ENCODE peak calls at places on chromosomes 7 and 10, in nine cellular contexts. One of them, this sample, is unnamed.
A peak's percentile ranks its signal among the peaks of the same experiment; 100 is the strongest.

GRCh38 chr7:32511791-32512190 is 16.5 kb downstream of the AVL9 start:
- DNase-seq in PC-9: no peak
- DNase-seq in nucleus accumbens: no peak
- DNase-seq in GDM1: no peak
- DNase-seq in uterus: no peak
- DNase-seq in stimulated activated CD4-positive, alpha-beta T cell treated with anti-CD3 and anti-CD28 coated beads, TNF-alpha, amount 100 ng/mL, for 1 hour: no peak
- DNase-seq in SW480: no peak
- DNase-seq in GM10248: no peak
- DNase-seq in AG08395: no peak
- DNase-seq in this sample: peak; percentile 30

GRCh38 chr10:51097546-51097945 is 23.3 kb downstream of the PRKG1 start:
- DNase-seq in PC-9: no peak
- DNase-seq in nucleus accumbens: no peak
- DNase-seq in GDM1: no peak
- DNase-seq in uterus: no peak
- DNase-seq in stimulated activated CD4-positive, alpha-beta T cell treated with anti-CD3 and anti-CD28 coated beads, TNF-alpha, amount 100 ng/mL, for 1 hour: no peak
- DNase-seq in SW480: no peak
- DNase-seq in GM10248: no peak
- DNase-seq in AG08395: no peak
- DNase-seq in this sample: peak; percentile 71

GRCh38 chr7:111089822-111090426 is 1.0 kb upstream of the LRRN3 start:
- DNase-seq in PC-9: no peak
- DNase-seq in nucleus accumbens: no peak
- DNase-seq in GDM1: no peak
- DNase-seq in uterus: no peak
- DNase-seq in stimulated activated CD4-positive, alpha-beta T cell treated with anti-CD3 and anti-CD28 coated beads, TNF-alpha, amount 100 ng/mL, for 1 hour: no peak
- DNase-seq in SW480: peak; percentile 63
- DNase-seq in GM10248: peak; percentile 20
- DNase-seq in AG08395: peak; percentile 37
- DNase-seq in this sample: peak; percentile 74

GRCh38 chr7:14048889-14049288 is 59.4 kb upstream of the ETV1 start:
- DNase-seq in PC-9: no peak
- DNase-seq in nucleus accumbens: no peak
- DNase-seq in GDM1: no peak
- DNase-seq in uterus: no peak
- DNase-seq in stimulated activated CD4-positive, alpha-beta T cell treated with anti-CD3 and anti-CD28 coated beads, TNF-alpha, amount 100 ng/mL, for 1 hour: no peak
- DNase-seq in SW480: no peak
- DNase-seq in GM10248: no peak
- DNase-seq in AG08395: no peak
- DNase-seq in this sample: no peak

GRCh38 chr7:54187886-54188518 is 354.2 kb upstream of the VSTM2A start:
- DNase-seq in PC-9: no peak
- DNase-seq in nucleus accumbens: no peak
- DNase-seq in GDM1: no peak
- DNase-seq in uterus: no peak
- DNase-seq in stimulated activated CD4-positive, alpha-beta T cell treated with anti-CD3 and anti-CD28 coated beads, TNF-alpha, amount 100 ng/mL, for 1 hour: no peak
- DNase-seq in SW480: no peak
- DNase-seq in GM10248: no peak
- DNase-seq in AG08395: no peak
- DNase-seq in this sample: no peak

GRCh38 chr7:77454802-77455201 is 38.7 kb upstream of the GSAP start:
- DNase-seq in PC-9: no peak
- DNase-seq in nucleus accumbens: no peak
- DNase-seq in GDM1: no peak
- DNase-seq in uterus: no peak
- DNase-seq in stimulated activated CD4-positive, alpha-beta T cell treated with anti-CD3 and anti-CD28 coated beads, TNF-alpha, amount 100 ng/mL, for 1 hour: no peak
- DNase-seq in SW480: peak; percentile 34
- DNase-seq in GM10248: no peak
- DNase-seq in AG08395: no peak
- DNase-seq in this sample: no peak

GRCh38 chr7:3154881-3155494 is 111.3 kb upstream of the CARD11 start:
- DNase-seq in PC-9: peak; percentile 31
- DNase-seq in nucleus accumbens: no peak
- DNase-seq in GDM1: peak; percentile 25
- DNase-seq in uterus: no peak
- DNase-seq in stimulated activated CD4-positive, alpha-beta T cell treated with anti-CD3 and anti-CD28 coated beads, TNF-alpha, amount 100 ng/mL, for 1 hour: peak; percentile 11
- DNase-seq in SW480: peak; percentile 51
- DNase-seq in GM10248: peak; percentile 68
- DNase-seq in AG08395: peak; percentile 34
- DNase-seq in this sample: peak; percentile 80

GRCh38 chr7:44891791-44892190 is 6.5 kb upstream of the PURB start:
- DNase-seq in PC-9: no peak
- DNase-seq in nucleus accumbens: no peak
- DNase-seq in GDM1: no peak
- DNase-seq in uterus: no peak
- DNase-seq in stimulated activated CD4-positive, alpha-beta T cell treated with anti-CD3 and anti-CD28 coated beads, TNF-alpha, amount 100 ng/mL, for 1 hour: no peak
- DNase-seq in SW480: no peak
- DNase-seq in GM10248: no peak
- DNase-seq in AG08395: no peak
- DNase-seq in this sample: no peak

GRCh38 chr10:125608474-125608873 is 74.5 kb downstream of the TEX36 start:
- DNase-seq in PC-9: no peak
- DNase-seq in nucleus accumbens: no peak
- DNase-seq in GDM1: no peak
- DNase-seq in uterus: no peak
- DNase-seq in stimulated activated CD4-positive, alpha-beta T cell treated with anti-CD3 and anti-CD28 coated beads, TNF-alpha, amount 100 ng/mL, for 1 hour: no peak
- DNase-seq in SW480: no peak
- DNase-seq in GM10248: no peak
- DNase-seq in AG08395: no peak
- DNase-seq in this sample: no peak

GRCh38 chr10:20659225-20659624 is 237.9 kb downstream of the NEBL start:
- DNase-seq in PC-9: no peak
- DNase-seq in nucleus accumbens: no peak
- DNase-seq in GDM1: no peak
- DNase-seq in uterus: no peak
- DNase-seq in stimulated activated CD4-positive, alpha-beta T cell treated with anti-CD3 and anti-CD28 coated beads, TNF-alpha, amount 100 ng/mL, for 1 hour: no peak
- DNase-seq in SW480: no peak
- DNase-seq in GM10248: no peak
- DNase-seq in AG08395: no peak
- DNase-seq in this sample: no peak

GRCh38 chr10:23897267-23897666 is 311.7 kb upstream of the KIAA1217 start:
- DNase-seq in PC-9: no peak
- DNase-seq in nucleus accumbens: no peak
- DNase-seq in GDM1: no peak
- DNase-seq in uterus: no peak
- DNase-seq in stimulated activated CD4-positive, alpha-beta T cell treated with anti-CD3 and anti-CD28 coated beads, TNF-alpha, amount 100 ng/mL, for 1 hour: no peak
- DNase-seq in SW480: no peak
- DNase-seq in GM10248: no peak
- DNase-seq in AG08395: no peak
- DNase-seq in this sample: no peak

GRCh38 chr7:29194594-29195417 is at the start of gene CHN2:
- DNase-seq in PC-9: no peak
- DNase-seq in nucleus accumbens: no peak
- DNase-seq in GDM1: no peak
- DNase-seq in uterus: peak; percentile 39
- DNase-seq in stimulated activated CD4-positive, alpha-beta T cell treated with anti-CD3 and anti-CD28 coated beads, TNF-alpha, amount 100 ng/mL, for 1 hour: peak; percentile 10
- DNase-seq in SW480: peak; percentile 77
- DNase-seq in GM10248: peak; percentile 21
- DNase-seq in AG08395: peak; percentile 4
- DNase-seq in this sample: peak; percentile 69

GRCh38 chr7:1601956-1602355 is 32.1 kb upstream of the PSMG3 start:
- DNase-seq in PC-9: no peak
- DNase-seq in nucleus accumbens: no peak
- DNase-seq in GDM1: no peak
- DNase-seq in uterus: no peak
- DNase-seq in stimulated activated CD4-positive, alpha-beta T cell treated with anti-CD3 and anti-CD28 coated beads, TNF-alpha, amount 100 ng/mL, for 1 hour: no peak
- DNase-seq in SW480: no peak
- DNase-seq in GM10248: no peak
- DNase-seq in AG08395: no peak
- DNase-seq in this sample: no peak

GRCh38 chr7:149824748-149825566 is 13.2 kb upstream of the ZNF862 start:
- DNase-seq in PC-9: no peak
- DNase-seq in nucleus accumbens: no peak
- DNase-seq in GDM1: no peak
- DNase-seq in uterus: no peak
- DNase-seq in stimulated activated CD4-positive, alpha-beta T cell treated with anti-CD3 and anti-CD28 coated beads, TNF-alpha, amount 100 ng/mL, for 1 hour: no peak
- DNase-seq in SW480: no peak
- DNase-seq in GM10248: no peak
- DNase-seq in AG08395: no peak
- DNase-seq in this sample: no peak

GRCh38 chr7:120089968-120090367 is 183.0 kb upstream of the KCND2 start:
- DNase-seq in PC-9: no peak
- DNase-seq in nucleus accumbens: no peak
- DNase-seq in GDM1: no peak
- DNase-seq in uterus: no peak
- DNase-seq in stimulated activated CD4-positive, alpha-beta T cell treated with anti-CD3 and anti-CD28 coated beads, TNF-alpha, amount 100 ng/mL, for 1 hour: no peak
- DNase-seq in SW480: peak; percentile 14
- DNase-seq in GM10248: no peak
- DNase-seq in AG08395: no peak
- DNase-seq in this sample: peak; percentile 43

GRCh38 chr10:27242951-27243551 is 2.5 kb upstream of the ACBD5 start:
- DNase-seq in PC-9: peak; percentile 24
- DNase-seq in nucleus accumbens: no peak
- DNase-seq in GDM1: peak; percentile 73
- DNase-seq in uterus: peak; percentile 48
- DNase-seq in stimulated activated CD4-positive, alpha-beta T cell treated with anti-CD3 and anti-CD28 coated beads, TNF-alpha, amount 100 ng/mL, for 1 hour: peak; percentile 56
- DNase-seq in SW480: peak; percentile 91
- DNase-seq in GM10248: peak; percentile 65
- DNase-seq in AG08395: peak; percentile 43
- DNase-seq in this sample: peak; percentile 21

GRCh38 chr10:944034-944831 is 12.7 kb upstream of the LARP4B start:
- DNase-seq in PC-9: peak; percentile 42
- DNase-seq in nucleus accumbens: no peak
- DNase-seq in GDM1: peak; percentile 42
- DNase-seq in uterus: peak; percentile 46
- DNase-seq in stimulated activated CD4-positive, alpha-beta T cell treated with anti-CD3 and anti-CD28 coated beads, TNF-alpha, amount 100 ng/mL, for 1 hour: no peak
- DNase-seq in SW480: no peak
- DNase-seq in GM10248: peak; percentile 39
- DNase-seq in AG08395: peak; percentile 88
- DNase-seq in this sample: peak; percentile 12

GRCh38 chr10:56318816-56319215 is 42.2 kb downstream of the ZWINT start:
- DNase-seq in PC-9: no peak
- DNase-seq in nucleus accumbens: no peak
- DNase-seq in GDM1: no peak
- DNase-seq in uterus: no peak
- DNase-seq in stimulated activated CD4-positive, alpha-beta T cell treated with anti-CD3 and anti-CD28 coated beads, TNF-alpha, amount 100 ng/mL, for 1 hour: no peak
- DNase-seq in SW480: no peak
- DNase-seq in GM10248: no peak
- DNase-seq in AG08395: no peak
- DNase-seq in this sample: no peak

GRCh38 chr10:124670849-124671248 is 73.3 kb downstream of the FAM53B start:
- DNase-seq in PC-9: no peak
- DNase-seq in nucleus accumbens: no peak
- DNase-seq in GDM1: no peak
- DNase-seq in uterus: no peak
- DNase-seq in stimulated activated CD4-positive, alpha-beta T cell treated with anti-CD3 and anti-CD28 coated beads, TNF-alpha, amount 100 ng/mL, for 1 hour: no peak
- DNase-seq in SW480: no peak
- DNase-seq in GM10248: no peak
- DNase-seq in AG08395: no peak
- DNase-seq in this sample: peak; percentile 46

GRCh38 chr10:104447899-104448298 is 94.3 kb downstream of the CFAP58 start:
- DNase-seq in PC-9: no peak
- DNase-seq in nucleus accumbens: no peak
- DNase-seq in GDM1: no peak
- DNase-seq in uterus: no peak
- DNase-seq in stimulated activated CD4-positive, alpha-beta T cell treated with anti-CD3 and anti-CD28 coated beads, TNF-alpha, amount 100 ng/mL, for 1 hour: no peak
- DNase-seq in SW480: no peak
- DNase-seq in GM10248: no peak
- DNase-seq in AG08395: no peak
- DNase-seq in this sample: no peak

GRCh38 chr7:18457832-18458231 is 37.7 kb upstream of the HDAC9 start:
- DNase-seq in PC-9: peak; percentile 28
- DNase-seq in nucleus accumbens: no peak
- DNase-seq in GDM1: no peak
- DNase-seq in uterus: no peak
- DNase-seq in stimulated activated CD4-positive, alpha-beta T cell treated with anti-CD3 and anti-CD28 coated beads, TNF-alpha, amount 100 ng/mL, for 1 hour: no peak
- DNase-seq in SW480: no peak
- DNase-seq in GM10248: no peak
- DNase-seq in AG08395: no peak
- DNase-seq in this sample: no peak

GRCh38 chr7:27300401-27300800 is 57.8 kb downstream of the EVX1 start:
- DNase-seq in PC-9: no peak
- DNase-seq in nucleus accumbens: no peak
- DNase-seq in GDM1: peak; percentile 40
- DNase-seq in uterus: no peak
- DNase-seq in stimulated activated CD4-positive, alpha-beta T cell treated with anti-CD3 and anti-CD28 coated beads, TNF-alpha, amount 100 ng/mL, for 1 hour: no peak
- DNase-seq in SW480: no peak
- DNase-seq in GM10248: no peak
- DNase-seq in AG08395: no peak
- DNase-seq in this sample: peak; percentile 4

GRCh38 chr10:84510121-84510520 is 181.7 kb downstream of the CCSER2 start:
- DNase-seq in PC-9: no peak
- DNase-seq in nucleus accumbens: no peak
- DNase-seq in GDM1: no peak
- DNase-seq in uterus: no peak
- DNase-seq in stimulated activated CD4-positive, alpha-beta T cell treated with anti-CD3 and anti-CD28 coated beads, TNF-alpha, amount 100 ng/mL, for 1 hour: no peak
- DNase-seq in SW480: no peak
- DNase-seq in GM10248: no peak
- DNase-seq in AG08395: no peak
- DNase-seq in this sample: no peak

GRCh38 chr10:31947144-31947926 is 18.7 kb upstream of the ARHGAP12 start:
- DNase-seq in PC-9: peak; percentile 46
- DNase-seq in nucleus accumbens: no peak
- DNase-seq in GDM1: no peak
- DNase-seq in uterus: peak; percentile 69
- DNase-seq in stimulated activated CD4-positive, alpha-beta T cell treated with anti-CD3 and anti-CD28 coated beads, TNF-alpha, amount 100 ng/mL, for 1 hour: no peak
- DNase-seq in SW480: peak; percentile 74
- DNase-seq in GM10248: peak; percentile 13
- DNase-seq in AG08395: peak; percentile 86
- DNase-seq in this sample: peak; percentile 93

GRCh38 chr10:102157224-102157623 is 5.0 kb downstream of the NOLC1 start:
- DNase-seq in PC-9: no peak
- DNase-seq in nucleus accumbens: no peak
- DNase-seq in GDM1: no peak
- DNase-seq in uterus: no peak
- DNase-seq in stimulated activated CD4-positive, alpha-beta T cell treated with anti-CD3 and anti-CD28 coated beads, TNF-alpha, amount 100 ng/mL, for 1 hour: no peak
- DNase-seq in SW480: no peak
- DNase-seq in GM10248: no peak
- DNase-seq in AG08395: no peak
- DNase-seq in this sample: no peak

GRCh38 chr7:68205826-68206225 is 1209.2 kb downstream of the TYW1 start:
- DNase-seq in PC-9: no peak
- DNase-seq in nucleus accumbens: no peak
- DNase-seq in GDM1: no peak
- DNase-seq in uterus: no peak
- DNase-seq in stimulated activated CD4-positive, alpha-beta T cell treated with anti-CD3 and anti-CD28 coated beads, TNF-alpha, amount 100 ng/mL, for 1 hour: no peak
- DNase-seq in SW480: no peak
- DNase-seq in GM10248: no peak
- DNase-seq in AG08395: no peak
- DNase-seq in this sample: no peak

GRCh38 chr7:98130959-98131358 is 24.3 kb downstream of the LMTK2 start:
- DNase-seq in PC-9: no peak
- DNase-seq in nucleus accumbens: no peak
- DNase-seq in GDM1: no peak
- DNase-seq in uterus: no peak
- DNase-seq in stimulated activated CD4-positive, alpha-beta T cell treated with anti-CD3 and anti-CD28 coated beads, TNF-alpha, amount 100 ng/mL, for 1 hour: no peak
- DNase-seq in SW480: no peak
- DNase-seq in GM10248: no peak
- DNase-seq in AG08395: no peak
- DNase-seq in this sample: no peak

GRCh38 chr10:132423966-132424847 is 27.2 kb downstream of the PWWP2B start:
- DNase-seq in PC-9: no peak
- DNase-seq in nucleus accumbens: no peak
- DNase-seq in GDM1: no peak
- DNase-seq in uterus: no peak
- DNase-seq in stimulated activated CD4-positive, alpha-beta T cell treated with anti-CD3 and anti-CD28 coated beads, TNF-alpha, amount 100 ng/mL, for 1 hour: no peak
- DNase-seq in SW480: no peak
- DNase-seq in GM10248: no peak
- DNase-seq in AG08395: no peak
- DNase-seq in this sample: no peak

This sample was measured in trophoblast cell.